ENCODE peak calls at places on chromosomes 2 and 18, in five cellular contexts. H is nephron progenitor cell, F is GM13977, Q is cardiac fibroblast, P is HFFc6. S is an unnamed sample.

GRCh38 chr18:9188359-9189231 is 52.0 kb downstream of the ANKRD12 start:
- DNase-seq in F (no peak), P (no peak), Q (no peak), H (no peak), S (no peak)

GRCh38 chr2:96734899-96735585 is 4.8 kb downstream of the LMAN2L start:
- DNase-seq in P (no peak), F (no peak), H (no peak), Q (no peak), S (no peak)

GRCh38 chr2:199977984-199978415 is 22.6 kb downstream of the MAIP1 start:
- DNase-seq in H (no peak), Q (peak), F (no peak), P (peak), S (no peak)

GRCh38 chr2:62195421-62196277 is at the start of gene B3GNT2:
- DNase-seq in Q (peak), P (peak), F (peak), H (peak), S (peak)

GRCh38 chr2:40844353-40845277 is 392.7 kb upstream of the SLC8A1 start:
- DNase-seq in P (no peak), F (no peak), H (no peak), Q (peak), S (peak)

GRCh38 chr18:4544131-4544530 is 89.0 kb upstream of the DLGAP1 start:
- DNase-seq in Q (peak), F (no peak), H (no peak), P (no peak), S (no peak)

GRCh38 chr2:155841442-155841841 is 491.1 kb downstream of the NR4A2 start:
- DNase-seq in Q (no peak), P (no peak), H (no peak), F (no peak), S (no peak)

GRCh38 chr2:26982102-26982742 is 11.8 kb downstream of the MAPRE3 start:
- DNase-seq in H (no peak), Q (peak), P (no peak), F (peak), S (peak)

GRCh38 chr18:56831988-56832387 is 180.8 kb downstream of the WDR7 start:
- DNase-seq in F (no peak), Q (no peak), H (no peak), P (no peak), S (no peak)

GRCh38 chr2:197889041-197889440 is 84.6 kb downstream of the PLCL1 start:
- DNase-seq in H (no peak), P (peak), F (peak), Q (peak), S (no peak)

GRCh38 chr2:148614332-148615049 is 30.1 kb upstream of the EPC2 start:
- DNase-seq in Q (peak), P (peak), F (peak), H (no peak), S (peak)

GRCh38 chr2:71896385-71897144 is 251.1 kb downstream of the CYP26B1 start:
- DNase-seq in H (no peak), P (no peak), F (no peak), Q (no peak), S (peak)

GRCh38 chr2:86068098-86069047 is 37.3 kb downstream of the POLR1A start:
- DNase-seq in P (peak), H (no peak), Q (peak), F (peak), S (no peak)

GRCh38 chr2:226652983-226653765 is 146.4 kb downstream of the IRS1 start:
- DNase-seq in H (no peak), F (no peak), P (no peak), Q (no peak), S (no peak)

GRCh38 chr2:235992024-235992423 is 176.2 kb downstream of the GBX2 start:
- DNase-seq in Q (no peak), P (no peak), F (no peak), H (no peak), S (no peak)

GRCh38 chr2:162126145-162126926 is 25.7 kb downstream of the GCG start:
- DNase-seq in Q (no peak), F (peak), P (no peak), H (no peak), S (no peak)

GRCh38 chr2:20617892-20618467 is 32.9 kb downstream of the HS1BP3 start:
- DNase-seq in P (peak), F (no peak), Q (peak), H (no peak), S (peak)

GRCh38 chr2:222318026-222318711 is 19.4 kb upstream of the PAX3 start:
- DNase-seq in F (peak), P (peak), Q (peak), H (peak), S (no peak)

GRCh38 chr2:137964066-137964858 is at the start of gene HNMT:
- DNase-seq in F (no peak), P (peak), H (peak), Q (peak), S (no peak)

GRCh38 chr2:17388790-17389189 is 129.4 kb downstream of the RAD51AP2 start:
- DNase-seq in P (no peak), Q (peak), H (no peak), F (no peak), S (no peak)

GRCh38 chr2:17387591-17387990 is 130.6 kb downstream of the RAD51AP2 start:
- DNase-seq in P (no peak), H (no peak), F (no peak), Q (peak), S (no peak)

GRCh38 chr2:17386771-17387170 is 131.5 kb downstream of the RAD51AP2 start:
- DNase-seq in F (no peak), P (no peak), H (no peak), Q (no peak), S (no peak)
- TF ChIP-seq CTCF in F (no peak), P (no peak), H (no peak), Q (no peak), S (no peak)

GRCh38 chr2:203629699-203630098 is 76.7 kb upstream of the CD28 start:
- DNase-seq in F (no peak), H (no peak), Q (no peak), P (no peak), S (no peak)
- TF ChIP-seq CTCF in F (no peak), H (no peak), Q (no peak), P (no peak), S (no peak)

DNA sequence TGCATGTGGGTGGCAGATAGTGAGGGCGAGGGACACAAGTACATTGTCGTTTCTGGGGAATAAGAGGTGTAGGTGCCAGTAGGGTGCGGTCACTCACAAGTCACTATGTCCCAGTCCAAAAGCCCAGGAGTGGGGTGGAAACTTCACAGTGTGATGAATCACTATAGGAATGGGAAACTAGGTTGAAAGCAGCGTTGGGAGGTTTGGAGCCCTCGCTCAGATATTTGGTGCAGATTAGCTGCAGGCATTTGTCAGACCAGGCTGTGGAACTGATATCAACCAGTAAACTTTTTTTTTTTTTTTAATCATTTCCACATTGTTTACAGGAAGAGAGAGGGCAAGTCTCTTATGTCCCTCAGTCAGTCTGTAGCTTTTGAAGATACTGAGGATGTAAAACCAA is 121.8 kb downstream of the CERS6 start:
- DNase-seq in Q (no peak), H (no peak), F (no peak), P (peak), S (no peak)
- TF ChIP-seq CTCF in Q (no peak), H (no peak), F (no peak), P (no peak), S (no peak)

DNA sequence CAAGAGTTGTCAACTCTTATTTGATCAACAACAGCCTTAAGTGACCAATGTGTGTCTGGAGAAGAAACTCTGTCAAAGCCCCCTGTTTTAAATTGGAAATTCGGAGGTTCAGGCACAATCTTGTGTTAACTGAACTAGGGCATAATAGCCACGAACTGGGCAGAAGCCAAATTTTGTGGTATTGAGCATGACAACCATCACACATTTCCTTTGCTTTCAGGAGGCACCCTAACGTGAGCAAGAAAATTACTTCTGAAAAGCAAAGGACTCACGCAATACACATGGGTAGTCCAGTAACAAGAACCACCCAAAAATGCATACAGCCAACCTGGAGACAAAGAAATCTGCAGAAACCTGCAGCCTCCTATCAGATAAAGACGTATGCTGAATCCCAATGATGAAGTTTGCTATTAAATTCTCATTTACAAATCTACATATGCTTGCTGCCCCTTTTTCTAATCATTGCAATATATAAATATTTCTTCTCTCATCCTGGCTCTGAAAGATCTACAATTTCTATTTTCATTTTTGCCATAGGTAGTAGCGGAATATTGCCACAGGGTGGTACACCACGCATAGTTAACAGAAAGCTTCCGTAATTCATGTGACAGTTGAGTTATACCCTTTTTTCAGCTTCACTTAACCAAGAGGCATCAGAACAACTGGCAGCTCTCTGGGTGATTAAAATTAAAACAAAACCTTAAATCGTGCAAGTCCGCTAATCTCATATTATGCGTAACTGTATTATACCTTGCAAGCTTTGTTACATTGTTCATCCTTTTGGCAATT is 495.8 kb downstream of the NRXN1 start:
- DNase-seq in P (no peak), F (peak), H (peak), Q (peak), S (no peak)
- TF ChIP-seq CTCF in P (peak), F (peak), H (peak), Q (peak), S (no peak)